ENCODE peak calls at places on chromosomes 11 and 22, in eight cellular contexts. B is heart left ventricle; C is HL-60; P is WTC11; O is H9; Q is A549; J is activated CD8-positive, alpha-beta T cell treated with anti-CD3 and anti-CD28 coated beads for 36 hours; U is neural crest cell. A is an unnamed sample.

GRCh38 chr11:72950685-72951084 is 136.5 kb downstream of the ATG16L2 start:
- DNase-seq in J (no peak), O (no peak), B (no peak), U (no peak), C (no peak), P (no peak), Q (no peak), A (no peak)

GRCh38 chr11:85086511-85087284 is 540.4 kb downstream of the DLG2 start:
- DNase-seq in Q (no peak), C (no peak), B (no peak), P (no peak), U (no peak), J (no peak), O (no peak), A (no peak)

GRCh38 chr11:15536438-15536837 is 421.7 kb downstream of the INSC start:
- DNase-seq in C (no peak), B (no peak), P (no peak), U (no peak), O (no peak), Q (no peak), J (no peak), A (no peak)

GRCh38 chr11:88521354-88522310 is 184.1 kb upstream of the CTSC start:
- DNase-seq in J (no peak), Q (no peak), B (no peak), C (no peak), O (no peak), P (no peak), U (no peak), A (no peak)

GRCh38 chr11:371716-372590 is 2.7 kb downstream of the B4GALNT4 start:
- DNase-seq in O (no peak), J (no peak), B (no peak), U (no peak), Q (no peak), C (no peak), P (no peak), A (no peak)

GRCh38 chr11:93198221-93198650 is 445 bp upstream of the SLC36A4 start:
- DNase-seq in P (no peak), O (no peak), Q (no peak), U (no peak), C (no peak), J (no peak), B (no peak), A (no peak)

GRCh38 chr11:130165601-130166456 is 6.2 kb downstream of the ST14 start:
- DNase-seq in J (no peak), B (no peak), C (peak), Q (no peak), U (no peak), P (no peak), O (no peak), A (peak)

GRCh38 chr11:94325681-94326080 is 21.3 kb downstream of the IZUMO1R start:
- DNase-seq in O (peak), P (peak), B (no peak), J (peak), Q (peak), U (no peak), C (no peak), A (no peak)

GRCh38 chr11:45618897-45619296 is 46.5 kb downstream of the CHST1 start:
- DNase-seq in O (no peak), B (no peak), P (no peak), Q (no peak), J (no peak), C (no peak), U (no peak), A (no peak)

GRCh38 chr11:61701298-61701993 is 21.3 kb downstream of the DAGLA start:
- DNase-seq in P (peak), B (no peak), J (peak), U (peak), O (peak), C (no peak), Q (peak), A (peak)

GRCh38 chr22:23128269-23129108 is 13.3 kb downstream of the RSPH14 start:
- DNase-seq in O (peak), J (peak), C (peak), U (peak), B (peak), Q (peak), P (peak), A (no peak)

GRCh38 chr11:110481523-110481922 is 51.8 kb downstream of the FDX1 start:
- DNase-seq in C (no peak), Q (no peak), P (no peak), J (no peak), O (no peak), U (no peak), B (no peak), A (no peak)

GRCh38 chr11:110474578-110474977 is 44.8 kb downstream of the FDX1 start:
- DNase-seq in Q (no peak), P (no peak), O (no peak), U (no peak), C (no peak), B (no peak), J (no peak), A (no peak)

GRCh38 chr11:110479070-110479444 is 49.3 kb downstream of the FDX1 start:
- DNase-seq in O (no peak), Q (no peak), B (no peak), C (peak), P (no peak), J (no peak), U (no peak), A (no peak)

GRCh38 chr11:110479445-110480101 is 49.8 kb downstream of the FDX1 start:
- DNase-seq in P (no peak), Q (no peak), J (no peak), U (no peak), O (no peak), B (no peak), C (peak), A (no peak)

GRCh38 chr11:110478410-110478809 is 48.7 kb downstream of the FDX1 start:
- DNase-seq in J (peak), C (no peak), U (peak), B (no peak), O (peak), Q (no peak), P (peak), A (no peak)
- TF ChIP-seq CTCF in J (peak), C (no peak), U (peak), B (no peak), O (peak), Q (no peak), P (peak), A (no peak)

DNA sequence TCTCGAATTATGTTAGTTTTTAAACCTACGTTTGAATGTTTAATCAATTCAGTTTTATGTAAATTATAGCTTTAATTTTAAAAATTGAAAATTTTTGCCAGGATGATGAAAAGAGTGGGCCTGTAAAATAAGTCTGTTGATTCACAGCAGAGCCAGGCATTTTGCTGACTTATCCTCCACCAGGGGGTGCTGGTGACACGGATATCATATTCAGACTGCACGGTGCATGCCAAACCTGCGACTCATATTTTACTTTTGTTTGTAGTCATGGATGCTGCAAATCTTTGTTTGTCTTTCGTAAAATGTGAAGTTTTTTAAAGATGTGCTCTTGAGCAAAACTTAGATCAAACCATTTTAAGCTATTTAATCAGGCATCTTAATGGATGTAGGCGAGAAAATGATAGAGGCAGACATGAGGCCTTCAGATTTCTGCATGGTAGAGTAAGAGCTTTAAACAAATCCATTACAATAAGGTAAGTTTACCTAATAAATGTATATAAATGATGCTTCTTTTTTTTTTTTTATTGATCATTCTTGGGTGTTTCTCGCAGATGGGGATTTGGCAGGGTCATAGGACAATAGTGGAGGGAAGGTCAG is 3.6 kb upstream of the OR8B3 start:
- DNase-seq in B (peak), P (peak), C (peak), J (peak), O (peak), U (peak), Q (peak), A (peak)
- TF ChIP-seq CTCF in B (peak), P (peak), C (peak), J (peak), O (peak), U (peak), Q (peak), A (peak)

DNA sequence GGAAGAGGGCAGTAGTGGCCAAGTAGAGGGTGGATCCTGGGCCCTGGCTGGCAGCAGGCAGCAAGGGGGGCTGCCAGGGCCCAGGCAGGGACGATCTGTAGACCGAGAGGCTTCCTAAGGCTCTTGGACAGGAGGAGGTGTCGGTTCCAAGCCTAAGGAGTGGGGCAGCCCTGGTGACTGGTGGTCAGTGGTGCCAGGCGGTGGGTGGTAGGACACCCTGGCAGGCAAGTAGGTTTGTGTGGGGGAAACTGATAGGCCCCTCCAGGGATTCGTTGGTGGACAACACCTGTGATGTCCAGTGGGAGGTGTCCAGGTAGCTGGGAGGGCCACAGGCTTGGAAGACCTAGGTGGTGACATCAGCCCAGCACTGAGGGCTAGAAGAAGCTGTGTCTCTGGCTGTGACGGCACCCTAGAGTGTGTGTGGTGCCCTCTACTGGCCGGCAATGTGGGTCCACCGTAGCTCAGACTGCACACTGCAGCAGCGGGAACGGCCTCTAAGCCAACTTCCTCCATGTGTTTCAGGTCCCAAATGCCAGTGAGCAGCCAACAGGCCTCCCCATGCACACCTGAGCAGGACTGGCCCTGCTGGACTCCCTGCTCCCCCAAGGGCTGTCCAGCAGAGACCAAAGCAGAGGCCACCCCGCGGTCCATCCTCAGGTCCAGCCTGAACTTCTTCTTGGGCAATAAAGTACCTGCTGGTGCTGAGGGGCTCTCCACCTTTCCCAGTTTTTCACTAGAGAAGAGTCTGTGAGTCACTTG is 9.4 kb upstream of the SAMM50 start:
- DNase-seq in J (peak), B (peak), Q (peak), U (peak), O (peak), C (peak), P (peak), A (no peak)
- TF ChIP-seq CTCF in J (peak), B (peak), Q (peak), U (peak), O (peak), C (peak), P (peak), A (peak)

GRCh38 chr11:128021304-128022006 is 565.9 kb downstream of the ETS1 start:
- DNase-seq in O (peak), U (no peak), P (peak), C (no peak), Q (no peak), J (no peak), B (no peak), A (no peak)
- TF ChIP-seq CTCF in O (peak), U (peak), P (peak), C (no peak), Q (peak), J (peak), B (peak), A (no peak)

GRCh38 chr11:96332236-96332761 is 10.7 kb downstream of the MAML2 start:
- DNase-seq in J (no peak), B (no peak), O (no peak), U (no peak), C (no peak), Q (no peak), P (no peak), A (no peak)
- TF ChIP-seq CTCF in J (no peak), B (no peak), O (no peak), U (no peak), C (no peak), Q (no peak), P (no peak), A (no peak)

GRCh38 chr11:66497206-66497605 is 13.2 kb upstream of the BBS1 start:
- DNase-seq in O (no peak), C (no peak), U (no peak), P (no peak), B (no peak), J (no peak), Q (no peak), A (no peak)

GRCh38 chr11:66494458-66494857 is 14.2 kb downstream of the DPP3 start:
- DNase-seq in P (no peak), O (no peak), U (no peak), J (no peak), B (no peak), Q (no peak), C (no peak), A (no peak)

GRCh38 chr11:66494935-66495334 is 14.7 kb downstream of the DPP3 start:
- DNase-seq in C (no peak), O (peak), J (no peak), B (no peak), U (no peak), Q (no peak), P (peak), A (no peak)

GRCh38 chr11:66493124-66493523 is 12.9 kb downstream of the DPP3 start:
- DNase-seq in Q (no peak), C (no peak), U (no peak), J (no peak), O (no peak), P (no peak), B (no peak), A (no peak)

DNA sequence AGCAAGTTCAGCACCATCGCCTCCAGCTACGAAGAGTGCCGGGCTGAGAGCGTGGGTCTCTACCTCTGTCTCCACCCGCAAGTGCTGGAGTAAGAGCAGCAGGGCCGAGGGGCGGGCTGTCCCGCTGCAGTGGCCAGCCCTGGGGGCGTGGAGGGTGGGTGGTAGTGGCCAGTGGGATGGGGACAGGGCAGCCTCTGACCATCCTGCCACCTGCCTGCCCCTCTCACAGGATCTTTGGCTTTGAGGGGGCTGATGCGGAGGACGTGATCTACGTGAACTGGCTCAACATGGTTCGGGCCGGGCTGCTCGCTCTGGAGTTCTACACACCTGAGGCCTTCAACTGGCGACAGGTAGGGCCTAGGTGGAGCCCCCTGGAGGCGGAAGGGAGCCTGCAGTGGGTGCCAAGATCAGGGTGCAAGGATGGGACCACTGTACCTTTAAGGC is 15.0 kb upstream of the BBS1 start:
- DNase-seq in O (peak), B (no peak), P (peak), Q (no peak), U (no peak), J (peak), C (no peak), A (no peak)
- TF ChIP-seq CTCF in O (peak), B (no peak), P (peak), Q (no peak), U (peak), J (peak), C (peak), A (peak)

DNA sequence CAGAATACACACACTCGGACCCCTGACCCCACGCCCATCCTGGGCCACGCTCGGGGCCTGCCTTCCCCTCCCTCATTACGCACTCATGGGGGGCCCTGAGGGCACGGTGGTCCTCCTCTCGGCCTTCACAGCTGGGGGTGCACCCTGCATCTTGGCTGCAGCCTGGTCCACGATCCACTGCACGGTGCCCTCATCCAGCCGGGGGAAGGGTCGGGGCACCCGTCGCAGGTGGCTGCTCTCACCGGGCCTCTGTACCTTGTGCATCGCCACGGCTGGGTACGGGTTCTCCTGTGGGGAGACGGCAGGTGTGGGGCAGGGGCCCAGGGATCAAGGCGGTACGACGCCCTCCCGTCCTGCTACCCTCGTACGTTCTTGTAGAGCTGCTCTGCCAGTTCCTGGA is 10.4 kb downstream of the SBF1 start:
- DNase-seq in O (no peak), J (no peak), C (no peak), Q (no peak), P (no peak), B (no peak), U (no peak), A (no peak)
- TF ChIP-seq CTCF in O (no peak), J (no peak), C (no peak), Q (no peak), P (no peak), B (no peak), U (no peak), A (no peak)